ENCODE peak calls at places on chromosome 1, in nine cellular contexts. X, L, O, R, A, C, E, I and J are unnamed samples.

GRCh38 chr1:178614286-178614685 is 101.4 kb downstream of the TEX35 start:
- DNase-seq in A (no peak), L (no peak), X (no peak), O (no peak), C (no peak), R (no peak), I (no peak), E (no peak), J (no peak)

GRCh38 chr1:64440423-64440822 is 29.5 kb upstream of the CACHD1 start:
- DNase-seq in R (no peak), E (no peak), L (no peak), O (no peak), I (no peak), A (no peak), X (no peak), C (no peak), J (no peak)

GRCh38 chr1:205570796-205571537 is 60.8 kb downstream of the ELK4 start:
- DNase-seq in X (no peak), L (no peak), O (no peak), E (no peak), R (no peak), A (no peak), C (no peak), I (no peak), J (peak)

GRCh38 chr1:32892368-32893197 is 6.3 kb downstream of the HPCA start:
- DNase-seq in A (peak), O (peak), R (peak), X (no peak), I (no peak), E (no peak), L (peak), C (peak), J (peak)

GRCh38 chr1:29688477-29689365 is 452.4 kb downstream of the PTPRU start:
- DNase-seq in X (no peak), C (peak), R (no peak), L (peak), A (no peak), I (no peak), O (no peak), E (peak), J (no peak)

GRCh38 chr1:234768569-234769283 is 158.7 kb upstream of the IRF2BP2 start:
- DNase-seq in R (peak), A (no peak), O (no peak), I (no peak), E (no peak), L (no peak), X (no peak), C (no peak), J (peak)

GRCh38 chr1:220742520-220742919 is 5.6 kb upstream of the MTARC2 start:
- DNase-seq in I (no peak), L (no peak), O (no peak), C (no peak), R (no peak), A (no peak), E (no peak), X (no peak), J (no peak)

GRCh38 chr1:212285685-212286436 is 651 bp downstream of the PPP2R5A start:
- DNase-seq in C (peak), I (peak), A (peak), O (peak), R (peak), L (peak), E (no peak), X (peak), J (peak)

GRCh38 chr1:210464519-210465039 is 135.9 kb downstream of the HHAT start:
- DNase-seq in O (peak), L (no peak), R (no peak), E (no peak), A (no peak), C (no peak), I (peak), X (no peak), J (no peak)

GRCh38 chr1:8727809-8728213 is 89.6 kb downstream of the RERE start:
- DNase-seq in R (no peak), E (no peak), X (no peak), O (peak), C (no peak), L (peak), A (no peak), I (no peak), J (no peak)

GRCh38 chr1:162230096-162230495 is 146.6 kb downstream of the SPATA46 start:
- DNase-seq in R (no peak), O (peak), X (no peak), I (no peak), E (no peak), L (peak), A (no peak), C (peak), J (no peak)

GRCh38 chr1:178126790-178127189 is 32.9 kb downstream of the RASAL2 start:
- DNase-seq in C (peak), X (no peak), R (no peak), L (no peak), E (peak), O (no peak), A (no peak), I (peak), J (no peak)

GRCh38 chr1:113981962-113982931 is 3.0 kb downstream of the OLFML3 start:
- DNase-seq in O (no peak), A (no peak), R (no peak), E (no peak), X (no peak), C (peak), L (no peak), I (no peak), J (no peak)

GRCh38 chr1:209774592-209774991 is 9.8 kb downstream of the C1orf74 start:
- DNase-seq in L (no peak), A (no peak), C (no peak), R (no peak), E (no peak), I (no peak), O (no peak), X (no peak), J (no peak)

GRCh38 chr1:28313710-28314510 is 14.9 kb upstream of the MED18 start:
- DNase-seq in I (peak), X (peak), L (no peak), E (peak), O (no peak), R (no peak), C (peak), A (no peak), J (no peak)

GRCh38 chr1:4170953-4171352 is 270.9 kb upstream of the C1orf174 start:
- DNase-seq in A (no peak), O (peak), L (no peak), X (no peak), I (no peak), E (no peak), C (no peak), R (no peak), J (no peak)

GRCh38 chr1:221987860-221988520 is 246.1 kb upstream of the DUSP10 start:
- DNase-seq in I (no peak), C (peak), E (peak), R (no peak), X (no peak), A (no peak), O (no peak), L (no peak), J (no peak)

GRCh38 chr1:29809446-29810120 is 573.3 kb downstream of the PTPRU start:
- DNase-seq in C (no peak), E (no peak), L (no peak), O (no peak), I (no peak), R (no peak), A (no peak), X (no peak), J (peak)

GRCh38 chr1:187631984-187632383 is 803.2 kb downstream of the PLA2G4A start:
- DNase-seq in L (no peak), X (no peak), R (no peak), C (no peak), A (no peak), I (no peak), E (no peak), O (no peak), J (no peak)

GRCh38 chr1:223007935-223008334 is 135.1 kb downstream of the TLR5 start:
- DNase-seq in I (no peak), R (no peak), L (no peak), C (no peak), O (no peak), E (no peak), X (no peak), A (no peak), J (no peak)

GRCh38 chr1:14598498-14599172 is at the start of gene KAZN:
- DNase-seq in E (no peak), C (no peak), L (peak), A (no peak), I (no peak), X (no peak), R (no peak), O (peak), J (no peak)

GRCh38 chr1:69410893-69411292 is 156.8 kb upstream of the LRRC7 start:
- DNase-seq in E (no peak), O (no peak), C (no peak), A (no peak), I (no peak), X (no peak), L (no peak), R (no peak), J (no peak)

GRCh38 chr1:160095382-160096105 is 2.9 kb downstream of the IGSF8 start:
- DNase-seq in O (peak), L (peak), R (no peak), I (no peak), C (no peak), A (no peak), X (no peak), E (no peak), J (no peak)

GRCh38 chr1:118504231-118504644 is 319.2 kb upstream of the SPAG17 start:
- DNase-seq in R (no peak), L (no peak), I (no peak), X (no peak), E (no peak), A (no peak), C (no peak), O (no peak), J (no peak)

GRCh38 chr1:205627956-205628355 is 3.9 kb downstream of the ELK4 start:
- DNase-seq in A (no peak), O (no peak), L (no peak), I (no peak), X (no peak), R (no peak), E (no peak), C (no peak), J (no peak)

GRCh38 chr1:231241751-231242150 is 739 bp downstream of the GNPAT start:
- DNase-seq in E (no peak), X (no peak), A (no peak), I (peak), L (no peak), R (peak), C (no peak), O (peak), J (no peak)

GRCh38 chr1:89200668-89201488 is 2.1 kb upstream of the GBP4 start:
- DNase-seq in C (no peak), O (no peak), E (no peak), L (no peak), X (no peak), I (no peak), A (no peak), R (peak), J (no peak)

GRCh38 chr1:61005572-61006386 is 76.6 kb upstream of the NFIA start:
- DNase-seq in A (no peak), I (no peak), O (peak), E (no peak), R (no peak), C (no peak), L (peak), X (no peak), J (no peak)

GRCh38 chr1:91885331-91885715 is 628 bp downstream of the TGFBR3 start:
- DNase-seq in C (no peak), I (no peak), O (no peak), L (no peak), X (no peak), R (peak), E (no peak), A (peak), J (no peak)

GRCh38 chr1:67126111-67126746 is 8.5 kb downstream of the C1orf141 start:
- DNase-seq in I (no peak), O (no peak), A (no peak), R (no peak), E (no peak), C (peak), L (no peak), X (no peak), J (no peak)

GRCh38 chr1:243713470-243714186 is 136.4 kb downstream of the AKT3 start:
- DNase-seq in I (no peak), L (peak), A (no peak), O (peak), X (no peak), E (no peak), C (peak), R (no peak), J (no peak)

GRCh38 chr1:45827256-45827655 is 23.8 kb downstream of the MAST2 start:
- DNase-seq in L (no peak), X (no peak), R (no peak), I (no peak), A (no peak), E (no peak), O (no peak), C (no peak), J (no peak)

GRCh38 chr1:227884370-227885134 is 63.2 kb downstream of the WNT9A start:
- DNase-seq in R (no peak), C (no peak), E (no peak), L (peak), X (peak), A (no peak), O (no peak), I (no peak), J (peak)

GRCh38 chr1:243495442-243496172 is 239.8 kb downstream of the SDCCAG8 start:
- DNase-seq in L (no peak), I (no peak), A (no peak), C (peak), X (no peak), E (no peak), O (peak), R (no peak), J (no peak)

GRCh38 chr1:219174672-219175564 is 1.2 kb downstream of the LYPLAL1 start:
- DNase-seq in A (no peak), R (peak), L (no peak), X (no peak), C (peak), O (peak), I (peak), E (peak), J (peak)

GRCh38 chr1:59142663-59143487 is 154.0 kb upstream of the FGGY start:
- DNase-seq in E (peak), C (peak), I (peak), O (no peak), R (no peak), A (no peak), L (no peak), X (no peak), J (no peak)